ENCODE peak calls at places on chromosome 18, in ten cellular contexts. T is NCI-H2081 treated with DMSO at 0.1 percent for 48 hours; P is OCI-LY7; F is stimulated activated CD4-positive, alpha-beta T cell treated with anti-CD3 and anti-CD28 coated beads, Interleukin-1b, Interleukin-23, amount 100 ng/mL, for 24 hours; Y is naive thymus-derived CD4-positive, alpha-beta T cell; J is neuronal stem cell; S is EH; E is endothelial cell; B is neural progenitor cell; V is neural crest cell. G is an unnamed sample.

GRCh38 chr18:72056171-72056570 is 488.0 kb downstream of the CBLN2 start:
- DNase-seq in S (no peak), Y (no peak), E (no peak), J (no peak), V (no peak), B (no peak), P (no peak), T (no peak), F (no peak), G (no peak)

GRCh38 chr18:11899063-11899462 is 9.1 kb downstream of the MPPE1 start:
- DNase-seq in T (no peak), E (no peak), V (no peak), J (no peak), P (no peak), B (no peak), Y (no peak), S (no peak), F (no peak), G (no peak)

GRCh38 chr18:68721681-68722583 is 7.0 kb upstream of the TMX3 start:
- DNase-seq in P (no peak), T (no peak), E (no peak), J (no peak), Y (peak; percentile 33), F (no peak), B (no peak), V (no peak), S (peak; percentile 30), G (no peak)

GRCh38 chr18:57301573-57302230 is 50.7 kb upstream of the ST8SIA3 start:
- DNase-seq in V (peak; percentile 27), E (no peak), T (no peak), F (no peak), Y (no peak), B (peak; percentile 57), P (no peak), J (peak; percentile 27), S (no peak), G (no peak)

GRCh38 chr18:28792404-28793103 is 615.6 kb upstream of the CDH2 start:
- DNase-seq in F (no peak), Y (no peak), P (no peak), E (no peak), T (no peak), B (no peak), S (no peak), V (no peak), J (no peak), G (peak; percentile 23)

GRCh38 chr18:48540329-48541025 is 1.6 kb downstream of the CTIF start:
- DNase-seq in F (no peak), B (peak; percentile 84), T (no peak), V (peak; percentile 61), P (no peak), J (peak; percentile 57), Y (peak; percentile 15), S (peak; percentile 78), E (peak; percentile 68), G (peak; percentile 39)

GRCh38 chr18:67776929-67777328 is 260.4 kb upstream of the DSEL start:
- DNase-seq in V (no peak), F (no peak), E (no peak), S (peak; percentile 7), J (no peak), Y (no peak), T (no peak), P (no peak), B (no peak), G (no peak)

GRCh38 chr18:24995056-24995455 is 356.9 kb downstream of the ZNF521 start:
- DNase-seq in J (no peak), V (no peak), Y (no peak), P (no peak), F (no peak), T (no peak), E (no peak), B (no peak), S (peak; percentile 21), G (no peak)